ENCODE peak calls at places on chromosomes 7 and 10, in seven cellular contexts. R is hepatocyte, C is AG04449, D is lower lobe of right lung, M is A673, K is heart right ventricle, T is SK-N-SH. Y is an unnamed sample.

GRCh38 chr7:50781371-50781770 is 1.3 kb downstream of the GRB10 start:
- DNase-seq in R (no peak), C (no peak), D (no peak), M (no peak), K (peak; percentile 24), T (no peak), Y (peak; percentile 18)

GRCh38 chr10:73991846-73992245 is 6.1 kb upstream of the VCL start:
- DNase-seq in R (no peak), C (no peak), D (peak; percentile 71), M (no peak), K (no peak), T (no peak), Y (peak; percentile 24)

GRCh38 chr10:122554576-122554975 is 6.0 kb upstream of the DMBT1 start:
- DNase-seq in R (no peak), C (no peak), D (no peak), M (no peak), K (no peak), T (no peak), Y (no peak)

GRCh38 chr10:114810926-114811325 is 10.7 kb upstream of the FHIP2A start:
- DNase-seq in R (no peak), C (no peak), D (no peak), M (no peak), K (no peak), T (no peak), Y (no peak)

GRCh38 chr7:121494531-121494930 is 98.4 kb upstream of the FAM3C start:
- DNase-seq in R (no peak), C (peak; percentile 26), D (no peak), M (no peak), K (no peak), T (no peak), Y (no peak)

GRCh38 chr7:100360102-100360607 is 2.2 kb downstream of the PILRB start:
- DNase-seq in R (no peak), C (no peak), D (peak; percentile 24), M (no peak), K (no peak), T (no peak), Y (no peak)

GRCh38 chr7:55083206-55083605 is 64.4 kb downstream of the EGFR start:
- DNase-seq in R (no peak), C (no peak), D (no peak), M (no peak), K (no peak), T (no peak), Y (no peak)

GRCh38 chr10:12512292-12513002 is 163.1 kb downstream of the CAMK1D start:
- DNase-seq in R (no peak), C (no peak), D (no peak), M (no peak), K (no peak), T (no peak), Y (no peak)

GRCh38 chr10:74932648-74933047 is 106.2 kb downstream of the KAT6B start:
- DNase-seq in R (no peak), C (no peak), D (peak; percentile 61), M (no peak), K (peak; percentile 70), T (no peak), Y (peak; percentile 65)

GRCh38 chr10:46097576-46098317 is 51.7 kb upstream of the MSMB start:
- DNase-seq in R (no peak), C (no peak), D (no peak), M (no peak), K (no peak), T (no peak), Y (no peak)

GRCh38 chr10:46098379-46098778 is 52.3 kb upstream of the MSMB start:
- DNase-seq in R (no peak), C (no peak), D (no peak), M (no peak), K (no peak), T (no peak), Y (no peak)

GRCh38 chr10:46094931-46095755 is 49.1 kb upstream of the MSMB start:
- DNase-seq in R (no peak), C (no peak), D (no peak), M (peak; percentile 36), K (no peak), T (peak; percentile 44), Y (no peak)

GRCh38 chr10:46096426-46096825 is 50.4 kb upstream of the MSMB start:
- DNase-seq in R (no peak), C (no peak), D (no peak), M (no peak), K (no peak), T (no peak), Y (no peak)

GRCh38 chr10:46096909-46097575 is 51.0 kb upstream of the MSMB start:
- DNase-seq in R (no peak), C (no peak), D (no peak), M (peak; percentile 16), K (no peak), T (peak; percentile 73), Y (no peak)
- H3K4me3 ChIP-seq in R (no peak overlapping the region), C (no peak overlapping the region), D (no peak overlapping the region), M (no peak overlapping the region), K (no peak overlapping the region), T (no peak overlapping the region), Y (no peak overlapping the region)

GRCh38 chr7:140683657-140684056 is 10.9 kb downstream of the ADCK2 start:
- DNase-seq in R (no peak), C (no peak), D (no peak), M (no peak), K (no peak), T (no peak), Y (no peak)
- H3K4me3 ChIP-seq in R (no peak overlapping the region), C (no peak overlapping the region), D (no peak overlapping the region), M (no peak overlapping the region), K (no peak overlapping the region), T (no peak overlapping the region), Y (no peak overlapping the region)

DNA sequence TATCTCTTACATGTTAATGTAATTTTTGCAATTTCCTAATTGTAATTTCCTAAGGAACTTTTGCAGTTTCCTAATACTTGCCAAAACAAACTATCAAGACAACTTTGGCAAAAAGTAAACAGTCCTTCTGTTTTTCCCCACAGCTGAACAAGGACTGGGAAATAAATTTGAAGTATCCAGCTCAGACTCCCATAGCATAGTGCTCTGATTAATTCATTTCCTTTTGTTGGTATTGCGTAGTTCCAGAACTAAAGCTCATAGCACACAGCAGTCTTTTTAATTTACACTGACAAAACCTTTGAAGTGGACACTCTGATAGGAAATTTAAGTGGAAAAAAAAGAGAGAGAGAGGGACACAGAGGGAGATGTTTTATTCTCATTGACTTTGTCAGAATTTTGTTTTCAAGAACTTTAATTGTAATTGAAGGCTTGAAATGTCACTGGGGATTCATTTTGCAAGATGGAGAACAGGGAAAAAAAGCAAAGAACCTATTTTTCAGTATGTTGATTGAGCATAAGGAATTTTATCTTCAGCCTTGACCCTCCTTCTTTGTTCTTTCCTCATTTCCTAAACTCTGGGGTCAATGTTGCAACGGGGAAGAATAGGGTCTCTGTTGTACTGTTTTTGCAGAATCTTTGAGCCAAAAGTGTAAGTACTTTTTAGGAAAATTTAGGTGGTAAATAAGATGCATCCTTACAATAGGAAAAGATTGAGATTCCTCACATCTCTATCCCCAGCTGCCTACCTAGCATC is 232.2 kb upstream of the NPSR1 start:
- DNase-seq in R (no peak), C (no peak), D (no peak), M (no peak), K (no peak), T (no peak), Y (no peak)
- H3K4me3 ChIP-seq in R (no peak overlapping the region), C (no peak overlapping the region), D (no peak overlapping the region), M (no peak overlapping the region), K (no peak overlapping the region), T (no peak overlapping the region), Y (no peak overlapping the region)

DNA sequence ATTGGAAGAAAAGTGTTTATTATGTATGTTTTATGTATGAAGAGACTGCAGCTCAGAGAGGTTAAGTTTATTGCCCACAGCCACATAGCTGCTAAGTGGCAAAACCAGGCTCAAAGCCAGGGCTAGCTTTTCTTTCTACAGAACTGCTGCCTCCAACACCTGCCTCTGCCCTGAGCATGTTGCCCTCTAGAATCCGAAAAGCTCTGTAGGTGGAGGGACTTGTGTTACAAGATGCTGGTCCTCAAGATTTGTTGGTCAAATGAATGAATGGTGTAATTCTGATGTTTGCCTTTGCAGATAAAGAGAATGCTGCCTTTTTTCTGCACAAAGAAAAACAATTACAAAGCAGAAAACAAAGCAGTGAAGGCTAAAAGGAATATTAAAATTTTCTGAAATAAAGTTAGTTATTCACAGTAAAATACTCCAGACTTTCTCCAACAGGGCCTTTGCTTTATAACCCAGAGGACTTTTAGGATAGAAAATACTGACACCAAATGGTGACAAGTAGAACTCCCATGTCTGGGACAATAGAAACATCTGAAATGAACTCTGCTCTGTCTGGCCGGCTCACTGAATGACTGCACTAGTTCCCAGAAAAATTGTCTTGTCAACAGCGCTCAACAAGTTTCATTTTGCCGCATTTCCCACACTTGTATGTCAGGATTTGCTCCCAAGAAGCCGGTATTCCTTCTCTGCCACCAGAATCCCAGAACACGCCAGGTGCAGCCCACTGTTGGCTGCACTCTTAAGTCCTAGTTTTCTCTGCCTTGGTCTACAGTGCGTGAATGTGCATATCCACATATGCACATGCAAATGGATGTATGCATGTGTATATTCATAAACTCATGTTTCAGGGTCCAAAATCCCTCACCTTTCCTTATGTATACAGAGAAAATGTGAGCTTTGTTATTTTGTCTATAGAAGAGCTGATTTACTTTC is 11.0 kb upstream of the DNTT start:
- DNase-seq in R (peak; percentile 70), C (peak; percentile 9), D (no peak), M (peak; percentile 48), K (peak; percentile 15), T (peak; percentile 36), Y (no peak)
- H3K4me3 ChIP-seq in R (no peak overlapping the region), C (no peak overlapping the region), D (no peak overlapping the region), M (no peak overlapping the region), K (no peak overlapping the region), T (no peak overlapping the region), Y (no peak overlapping the region)

DNA sequence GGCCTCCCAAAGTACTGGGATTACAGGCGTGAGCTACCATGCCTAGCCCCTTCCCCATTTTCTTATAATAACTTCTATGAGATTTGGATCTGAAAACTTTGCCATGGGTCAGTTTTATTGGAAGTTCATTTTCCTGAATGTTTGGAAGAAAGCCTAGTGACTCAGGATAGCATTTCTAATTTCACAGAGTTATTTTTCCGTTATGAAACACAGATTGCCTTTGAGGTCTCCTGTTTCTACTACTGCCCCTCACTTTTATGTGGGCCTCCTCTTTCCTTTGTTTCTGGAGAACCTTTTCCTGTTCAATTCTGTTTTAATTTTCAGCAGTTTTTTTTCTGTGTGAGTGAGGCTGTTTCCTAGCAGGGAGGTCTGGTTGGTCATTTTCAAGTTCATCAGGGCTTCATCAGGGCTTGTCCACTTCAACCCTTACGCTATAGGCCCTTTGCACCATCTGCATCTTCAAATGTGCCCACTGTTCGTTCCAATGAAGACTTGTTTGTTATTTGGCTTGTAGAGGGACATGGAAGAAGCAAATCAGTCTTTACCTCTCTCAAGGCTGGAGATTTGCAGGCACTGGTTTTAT is 58.7 kb downstream of the BMPR1A start:
- DNase-seq in R (no peak), C (no peak), D (no peak), M (no peak), K (no peak), T (no peak), Y (no peak)
- H3K4me3 ChIP-seq in R (no peak overlapping the region), C (no peak overlapping the region), D (no peak overlapping the region), M (no peak overlapping the region), K (no peak overlapping the region), T (no peak overlapping the region), Y (no peak overlapping the region)

DNA sequence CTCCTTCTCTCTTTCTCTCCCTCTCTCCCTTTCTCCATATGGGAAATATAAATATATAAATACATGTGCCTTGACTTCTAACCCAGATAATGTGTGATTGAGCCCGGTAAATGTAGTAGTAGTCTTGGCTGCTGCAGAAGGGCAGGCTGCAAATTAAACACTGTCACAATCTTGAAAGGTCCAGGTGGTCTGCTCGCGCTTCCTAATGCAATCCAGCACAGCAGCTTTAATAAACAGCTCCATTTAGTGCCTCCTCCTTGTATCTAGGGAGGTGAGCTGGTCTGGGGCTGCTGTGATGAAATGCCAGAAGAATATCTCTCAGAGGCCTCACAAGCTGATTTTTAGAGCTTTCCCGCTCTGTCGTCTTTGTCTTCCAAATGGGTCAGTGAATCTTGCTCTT is 765 bp downstream of the POU6F2 start:
- DNase-seq in R (no peak), C (no peak), D (no peak), M (no peak), K (no peak), T (no peak), Y (no peak)
- H3K4me3 ChIP-seq in R (no peak overlapping the region), C (no peak overlapping the region), D (no peak overlapping the region), M (no peak overlapping the region), K (no peak overlapping the region), T (no peak overlapping the region), Y (no peak overlapping the region)

Y was measured in gastrocnemius medialis.